ENCODE peak calls at places on chromosomes 13 and 19, in four cellular contexts. One of them, this sample, is unnamed.

GRCh38 chr19:38842439-38843174 is 7.2 kb downstream of the HNRNPL start:
- DNase-seq in GM12878: no peak
- DNase-seq in K562: no peak
- DNase-seq in HepG2: no peak
- DNase-seq in this sample: no peak

GRCh38 chr13:50012396-50013169 is 2.7 kb upstream of the KCNRG start:
- DNase-seq in K562: no peak
- DNase-seq in GM12878: no peak
- DNase-seq in HepG2: no peak
- DNase-seq in this sample: no peak

GRCh38 chr13:77827350-77827749 is 91.3 kb downstream of the EDNRB start:
- DNase-seq in HepG2: no peak
- DNase-seq in GM12878: no peak
- DNase-seq in K562: no peak
- DNase-seq in this sample: no peak

GRCh38 chr19:35714601-35715354 is 3.0 kb upstream of the KMT2B start:
- DNase-seq in GM12878: no peak
- DNase-seq in HepG2: peak; percentile 33
- DNase-seq in K562: no peak
- DNase-seq in this sample: peak; percentile 23

GRCh38 chr13:24199016-24199415 is 38.5 kb downstream of the SPATA13 start:
- DNase-seq in GM12878: no peak
- DNase-seq in HepG2: no peak
- DNase-seq in K562: no peak
- DNase-seq in this sample: no peak

GRCh38 chr13:100537951-100538462 is 50.6 kb downstream of the GGACT start:
- DNase-seq in K562: no peak
- DNase-seq in HepG2: no peak
- DNase-seq in GM12878: no peak
- DNase-seq in this sample: no peak

GRCh38 chr19:10222201-10222890 is 8.8 kb downstream of the S1PR2 start:
- DNase-seq in GM12878: no peak
- DNase-seq in K562: no peak
- DNase-seq in HepG2: no peak
- DNase-seq in this sample: no peak

GRCh38 chr13:47837906-47838305 is 163.2 kb downstream of the SUCLA2 start:
- DNase-seq in HepG2: no peak
- DNase-seq in GM12878: no peak
- DNase-seq in K562: no peak
- DNase-seq in this sample: no peak

GRCh38 chr13:40120781-40121180 is 465.3 kb downstream of the COG6 start:
- DNase-seq in K562: no peak
- DNase-seq in HepG2: no peak
- DNase-seq in GM12878: no peak
- DNase-seq in this sample: no peak

GRCh38 chr19:35162471-35163326 is 8.2 kb downstream of the FXYD5 start:
- DNase-seq in GM12878: no peak
- DNase-seq in HepG2: no peak
- DNase-seq in K562: no peak
- DNase-seq in this sample: no peak

GRCh38 chr13:94556016-94556415 is 39.9 kb downstream of the TGDS start:
- DNase-seq in GM12878: no peak
- DNase-seq in K562: no peak
- DNase-seq in HepG2: no peak
- DNase-seq in this sample: no peak

GRCh38 chr13:112368883-112369282 is 7.3 kb upstream of the SPACA7 start:
- DNase-seq in K562: no peak
- DNase-seq in HepG2: no peak
- DNase-seq in GM12878: no peak
- DNase-seq in this sample: no peak

GRCh38 chr13:99446242-99446641 is 55.0 kb upstream of the TM9SF2 start:
- DNase-seq in HepG2: peak; percentile 30
- DNase-seq in GM12878: no peak
- DNase-seq in K562: no peak
- DNase-seq in this sample: no peak

GRCh38 chr13:110187501-110188161 is 119.3 kb downstream of the COL4A1 start:
- DNase-seq in GM12878: no peak
- DNase-seq in HepG2: no peak
- DNase-seq in K562: no peak
- DNase-seq in this sample: no peak

GRCh38 chr19:29887498-29887897 is 54.5 kb upstream of the URI1 start:
- DNase-seq in HepG2: no peak
- DNase-seq in GM12878: no peak
- DNase-seq in K562: no peak
- DNase-seq in this sample: no peak

GRCh38 chr13:25468330-25469178 is 96.8 kb downstream of the ATP8A2 start:
- DNase-seq in K562: peak; percentile 91
- DNase-seq in HepG2: no peak
- DNase-seq in GM12878: no peak
- DNase-seq in this sample: peak; percentile 73

GRCh38 chr13:44930907-44931676 is 58.2 kb downstream of the NUFIP1 start:
- DNase-seq in GM12878: no peak
- DNase-seq in HepG2: no peak
- DNase-seq in K562: no peak
- DNase-seq in this sample: no peak

GRCh38 chr13:50650936-50651638 is 192.4 kb downstream of the DLEU7 start:
- DNase-seq in GM12878: no peak
- DNase-seq in K562: no peak
- DNase-seq in HepG2: no peak
- DNase-seq in this sample: no peak

GRCh38 chr13:51222510-51223283 is 499 bp downstream of the FAM124A start:
- DNase-seq in GM12878: no peak
- DNase-seq in K562: no peak
- DNase-seq in HepG2: no peak
- DNase-seq in this sample: peak; percentile 26

GRCh38 chr13:76991432-76991795 is 467 bp upstream of the CLN5 start:
- DNase-seq in HepG2: no peak
- DNase-seq in GM12878: peak; percentile 35
- DNase-seq in K562: no peak
- DNase-seq in this sample: no peak

GRCh38 chr13:100392709-100393630 is 195.6 kb downstream of the GGACT start:
- DNase-seq in GM12878: peak; percentile 19
- DNase-seq in K562: peak; percentile 79
- DNase-seq in HepG2: peak; percentile 91
- DNase-seq in this sample: peak; percentile 49

GRCh38 chr13:29859971-29860370 is 9.6 kb upstream of the UBL3 start:
- DNase-seq in HepG2: no peak
- DNase-seq in GM12878: no peak
- DNase-seq in K562: no peak
- DNase-seq in this sample: no peak

GRCh38 chr19:35911790-35912189 is 3.7 kb upstream of the TYROBP start:
- DNase-seq in GM12878: no peak
- DNase-seq in HepG2: no peak
- DNase-seq in K562: no peak
- DNase-seq in this sample: no peak

GRCh38 chr19:10505583-10506229 is 2.5 kb upstream of the KEAP1 start:
- DNase-seq in K562: peak; percentile 65
- DNase-seq in HepG2: peak; percentile 60
- DNase-seq in GM12878: no peak
- DNase-seq in this sample: peak; percentile 76

GRCh38 chr13:51794959-51795358 is 9.0 kb downstream of the DHRS12 start:
- DNase-seq in GM12878: no peak
- DNase-seq in K562: no peak
- DNase-seq in HepG2: no peak
- DNase-seq in this sample: no peak

GRCh38 chr13:49954674-49955455 is 18.7 kb upstream of the SPRYD7 start:
- DNase-seq in GM12878: no peak
- DNase-seq in HepG2: no peak
- DNase-seq in K562: no peak
- DNase-seq in this sample: no peak

GRCh38 chr13:21683034-21683733 is 12.3 kb downstream of the FGF9 start:
- DNase-seq in K562: no peak
- DNase-seq in GM12878: no peak
- DNase-seq in HepG2: no peak
- DNase-seq in this sample: no peak

GRCh38 chr19:51359294-51359693 is 6.9 kb downstream of the ETFB start:
- DNase-seq in K562: no peak
- DNase-seq in HepG2: no peak
- DNase-seq in GM12878: no peak
- DNase-seq in this sample: no peak

GRCh38 chr19:17107546-17108452 is 32.2 kb downstream of the MYO9B start:
- DNase-seq in HepG2: peak; percentile 16
- DNase-seq in K562: no peak
- DNase-seq in GM12878: no peak
- DNase-seq in this sample: peak; percentile 21

GRCh38 chr19:45172611-45173208 is 5.3 kb downstream of the TRAPPC6A start:
- DNase-seq in K562: no peak
- DNase-seq in HepG2: no peak
- DNase-seq in GM12878: no peak
- DNase-seq in this sample: no peak

GRCh38 chr19:45171211-45171623 is 6.8 kb downstream of the TRAPPC6A start:
- DNase-seq in K562: no peak
- DNase-seq in GM12878: no peak
- DNase-seq in HepG2: no peak
- DNase-seq in this sample: no peak

GRCh38 chr19:45170146-45171106 is 7.6 kb downstream of the TRAPPC6A start:
- DNase-seq in GM12878: no peak
- DNase-seq in K562: peak; percentile 60
- DNase-seq in HepG2: no peak
- DNase-seq in this sample: no peak

GRCh38 chr19:45173816-45174215 is 4.2 kb downstream of the TRAPPC6A start:
- DNase-seq in K562: no peak
- DNase-seq in GM12878: no peak
- DNase-seq in HepG2: no peak
- DNase-seq in this sample: no peak

GRCh38 chr19:45172173-45172572 is 5.9 kb downstream of the TRAPPC6A start:
- DNase-seq in HepG2: no peak
- DNase-seq in GM12878: no peak
- DNase-seq in K562: no peak
- DNase-seq in this sample: no peak
- TF ChIP-seq FOXK2 in HepG2: no peak
- TF ChIP-seq FOXK2 in GM12878: no peak
- TF ChIP-seq FOXK2 in K562: no peak
- TF ChIP-seq FOXK2 in this sample: no peak

GRCh38 chr13:85549819-85550218 is 249.4 kb downstream of the SLITRK6 start:
- DNase-seq in GM12878: no peak
- DNase-seq in K562: no peak
- DNase-seq in HepG2: no peak
- DNase-seq in this sample: no peak
- TF ChIP-seq FOXK2 in GM12878: no peak
- TF ChIP-seq FOXK2 in K562: no peak
- TF ChIP-seq FOXK2 in HepG2: no peak
- TF ChIP-seq FOXK2 in this sample: no peak

DNA sequence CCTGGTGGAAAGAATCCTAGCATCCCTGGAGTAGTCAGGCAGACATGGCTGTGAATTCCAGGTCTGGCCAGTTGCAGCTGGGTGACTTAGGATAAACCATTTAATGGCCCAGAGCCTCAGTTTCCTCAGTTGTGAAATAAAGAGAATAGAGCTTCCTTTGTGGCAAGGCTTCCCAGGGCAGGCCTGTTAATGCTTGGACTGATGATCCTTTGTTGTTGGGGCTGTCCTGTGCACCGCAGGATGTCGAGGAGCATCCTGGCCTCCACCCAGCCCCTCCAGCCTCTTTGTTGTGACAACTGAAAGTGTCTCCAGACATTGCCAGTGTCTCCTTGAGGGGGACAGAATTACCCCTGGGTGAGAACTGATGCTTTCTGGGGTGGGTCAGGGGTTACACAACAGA is 16.3 kb downstream of the LYL1 start:
- DNase-seq in HepG2: no peak
- DNase-seq in K562: no peak
- DNase-seq in GM12878: no peak
- DNase-seq in this sample: no peak
- TF ChIP-seq FOXK2 in HepG2: no peak
- TF ChIP-seq FOXK2 in K562: no peak
- TF ChIP-seq FOXK2 in GM12878: no peak
- TF ChIP-seq FOXK2 in this sample: no peak

DNA sequence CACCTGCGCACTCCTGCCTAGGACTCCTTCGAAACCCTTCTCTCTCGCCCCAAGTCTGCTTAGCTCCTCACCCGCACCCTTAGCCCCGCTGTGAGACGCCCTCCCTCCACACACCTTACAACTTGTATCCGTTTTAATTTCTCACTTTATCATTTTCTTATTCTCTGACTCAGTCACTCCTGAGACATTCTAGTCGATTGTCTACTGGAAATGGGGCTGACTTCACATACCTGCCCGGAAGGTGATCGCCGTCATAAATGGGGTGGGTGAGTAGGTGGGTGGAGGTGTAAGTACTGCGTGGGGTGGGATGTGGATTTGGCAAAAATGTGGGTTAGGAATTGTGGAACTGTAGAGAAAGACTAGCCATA is 714 bp downstream of the NDFIP2 start:
- DNase-seq in K562: peak; percentile 10
- DNase-seq in GM12878: no peak
- DNase-seq in HepG2: no peak
- DNase-seq in this sample: peak; percentile 38
- TF ChIP-seq FOXK2 in K562: no peak
- TF ChIP-seq FOXK2 in GM12878: no peak
- TF ChIP-seq FOXK2 in HepG2: no peak
- TF ChIP-seq FOXK2 in this sample: no peak

GRCh38 chr13:52851153-52851962 is 2.9 kb upstream of the PCDH8 start:
- DNase-seq in GM12878: peak; percentile 46
- DNase-seq in K562: no peak
- DNase-seq in HepG2: peak; percentile 7
- DNase-seq in this sample: peak; percentile 36
- TF ChIP-seq FOXK2 in GM12878: no peak
- TF ChIP-seq FOXK2 in K562: no peak
- TF ChIP-seq FOXK2 in HepG2: no peak
- TF ChIP-seq FOXK2 in this sample: no peak

DNA sequence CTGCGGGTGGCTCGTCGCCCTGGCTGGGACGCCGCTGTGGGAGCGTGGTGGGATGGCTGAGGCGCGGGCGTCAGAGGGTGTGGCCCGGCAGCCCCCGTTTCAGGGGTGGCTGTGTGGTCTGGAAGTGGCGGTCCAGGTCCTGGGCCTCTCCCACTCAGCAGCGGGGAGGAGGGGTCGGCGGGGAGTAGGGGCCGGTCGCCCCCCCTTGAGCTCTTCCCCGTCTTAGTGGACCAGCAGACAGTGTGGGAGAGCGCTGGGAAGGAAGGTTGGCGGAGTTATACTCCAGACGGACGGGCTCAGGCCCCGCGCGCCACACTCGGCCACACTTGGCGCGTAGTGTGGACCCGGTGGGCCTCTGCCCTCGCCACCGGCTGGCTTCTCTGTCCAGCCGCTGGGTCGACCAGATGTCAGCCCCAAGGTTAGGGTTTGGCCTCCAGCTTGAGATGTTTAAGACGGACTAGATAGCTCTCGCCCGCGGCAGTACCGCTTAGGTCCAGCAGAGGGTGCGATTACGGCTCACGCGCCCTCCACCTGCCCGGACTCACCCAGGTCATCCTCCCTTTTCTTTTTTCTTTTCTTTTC is 21.7 kb upstream of the ZNF429 start:
- DNase-seq in K562: peak; percentile 38
- DNase-seq in GM12878: no peak
- DNase-seq in HepG2: no peak
- DNase-seq in this sample: peak; percentile 25
- TF ChIP-seq FOXK2 in K562: no peak
- TF ChIP-seq FOXK2 in GM12878: no peak
- TF ChIP-seq FOXK2 in HepG2: no peak
- TF ChIP-seq FOXK2 in this sample: no peak